ENCODE peak calls at places on chromosome 13, in four cellular contexts. I is tibial artery, U is uterus, Z is pancreas. F is an unnamed sample.

GRCh38 chr13:95156208-95156607 is 145.0 kb downstream of the ABCC4 start:
- DNase-seq in I (no peak), Z (no peak), U (no peak), F (no peak)

GRCh38 chr13:113584870-113585671 is 518 bp downstream of the TFDP1 start:
- DNase-seq in I (peak; percentile 16), U (no peak), Z (peak; percentile 15), F (no peak)

GRCh38 chr13:110339975-110340550 is 33.0 kb downstream of the COL4A2 start:
- DNase-seq in I (no peak), Z (no peak), U (no peak), F (no peak)

GRCh38 chr13:59568306-59568705 is 595.4 kb downstream of the DIAPH3 start:
- DNase-seq in Z (no peak), I (no peak), U (no peak), F (no peak)

GRCh38 chr13:112849500-112849899 is 119.5 kb upstream of the MCF2L start:
- DNase-seq in I (no peak), Z (no peak), U (peak; percentile 16), F (no peak)

GRCh38 chr13:28657784-28658538 is 969 bp upstream of the POMP start:
- DNase-seq in U (no peak), Z (no peak), I (no peak), F (no peak)

GRCh38 chr13:74444877-74445479 is 310.8 kb upstream of the KLF12 start:
- DNase-seq in U (no peak), Z (no peak), I (no peak), F (no peak)

GRCh38 chr13:45082964-45083363 is 37.3 kb upstream of the GTF2F2 start:
- DNase-seq in U (no peak), Z (no peak), I (no peak), F (no peak)

GRCh38 chr13:83883061-83883523 is 818 bp upstream of the SLITRK1 start:
- DNase-seq in Z (no peak), U (no peak), I (no peak), F (no peak)

GRCh38 chr13:28626266-28626665 is 32.7 kb upstream of the POMP start:
- DNase-seq in I (no peak), U (no peak), Z (no peak), F (no peak)

GRCh38 chr13:21079761-21080730 is 18.7 kb upstream of the LATS2 start:
- DNase-seq in I (peak; percentile 42), Z (no peak), U (no peak), F (no peak)

GRCh38 chr13:95354680-95355487 is 53.6 kb upstream of the ABCC4 start:
- DNase-seq in Z (peak; percentile 21), I (no peak), U (no peak), F (no peak)

GRCh38 chr13:110431851-110432294 is 124.8 kb downstream of the COL4A2 start:
- DNase-seq in Z (no peak), U (no peak), I (no peak), F (no peak)

GRCh38 chr13:73681779-73682178 is 452.4 kb downstream of the KLF12 start:
- DNase-seq in I (no peak), Z (no peak), U (no peak), F (no peak)

GRCh38 chr13:71218960-71219359 is 648.0 kb downstream of the DACH1 start:
- DNase-seq in U (no peak), Z (no peak), I (no peak), F (no peak)

GRCh38 chr13:110250258-110250891 is 56.6 kb downstream of the COL4A1 start:
- DNase-seq in U (peak; percentile 71), Z (no peak), I (peak; percentile 79), F (no peak)

GRCh38 chr13:26919311-26919710 is 158.7 kb upstream of the GPR12 start:
- DNase-seq in Z (no peak), U (no peak), I (no peak), F (no peak)

GRCh38 chr13:19836472-19836871 is 27.0 kb downstream of the ZMYM5 start:
- DNase-seq in U (no peak), Z (no peak), I (no peak), F (no peak)

GRCh38 chr13:113483504-113484287 is 6.8 kb downstream of the DCUN1D2 start:
- DNase-seq in U (no peak), Z (no peak), I (no peak), F (no peak)

GRCh38 chr13:76848596-76848995 is 37.6 kb downstream of the KCTD12 start:
- DNase-seq in I (peak; percentile 49), U (no peak), Z (no peak), F (no peak)

GRCh38 chr13:23671902-23672301 is 101.7 kb downstream of the TNFRSF19 start:
- DNase-seq in U (no peak), Z (no peak), I (no peak), F (no peak)

GRCh38 chr13:52706074-52706473 is 33.5 kb downstream of the CNMD start:
- DNase-seq in U (no peak), Z (no peak), I (no peak), F (no peak)

GRCh38 chr13:42333613-42334328 is 61.8 kb downstream of the AKAP11 start:
- DNase-seq in Z (no peak), I (no peak), U (no peak), F (no peak)

GRCh38 chr13:36084131-36084530 is 47.1 kb downstream of the DCLK1 start:
- DNase-seq in Z (no peak), I (no peak), U (no peak), F (no peak)

GRCh38 chr13:32443111-32443510 is 15.2 kb upstream of the N4BP2L1 start:
- DNase-seq in I (no peak), Z (no peak), U (no peak), F (peak; percentile 1)

GRCh38 chr13:26509491-26509890 is 48.0 kb upstream of the WASF3 start:
- DNase-seq in I (no peak), Z (no peak), U (no peak), F (no peak)

GRCh38 chr13:29548722-29549446 is 46.6 kb downstream of the SLC7A1 start:
- DNase-seq in Z (peak; percentile 58), U (no peak), I (no peak), F (no peak)

GRCh38 chr13:77574076-77574475 is 38.6 kb downstream of the SCEL start:
- DNase-seq in Z (no peak), U (no peak), I (no peak), F (no peak)

GRCh38 chr13:109698779-109699178 is 87.6 kb downstream of the IRS2 start:
- DNase-seq in Z (no peak), U (no peak), I (no peak), F (no peak)

DNA sequence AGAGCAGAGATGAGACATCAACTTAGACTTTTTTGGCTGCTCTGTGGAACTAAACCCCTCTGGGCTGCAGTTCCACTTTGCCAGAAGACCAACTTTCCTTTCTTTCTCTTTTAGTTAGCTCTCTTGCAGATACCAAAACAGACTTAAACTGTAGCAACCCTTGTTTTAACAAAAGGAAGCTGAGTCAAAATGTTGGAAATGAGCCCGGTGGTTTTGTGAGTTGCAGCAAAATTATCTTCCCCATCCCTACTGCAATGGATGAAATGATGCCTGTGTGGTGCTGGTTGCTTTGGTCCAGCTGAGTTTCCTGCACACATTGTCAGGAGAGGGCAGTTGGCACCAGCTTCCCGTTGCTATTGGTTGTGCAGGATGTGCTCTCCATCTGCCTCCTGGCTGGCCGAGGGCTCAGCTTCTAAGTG is 115.3 kb downstream of the LRCH1 start:
- DNase-seq in U (peak; percentile 74), I (peak; percentile 45), Z (no peak), F (no peak)
- H3K4me3 ChIP-seq in U (no peak overlapping the region), I (no peak overlapping the region), Z (no peak overlapping the region), F (peak overlapping the region; percentile 35)

DNA sequence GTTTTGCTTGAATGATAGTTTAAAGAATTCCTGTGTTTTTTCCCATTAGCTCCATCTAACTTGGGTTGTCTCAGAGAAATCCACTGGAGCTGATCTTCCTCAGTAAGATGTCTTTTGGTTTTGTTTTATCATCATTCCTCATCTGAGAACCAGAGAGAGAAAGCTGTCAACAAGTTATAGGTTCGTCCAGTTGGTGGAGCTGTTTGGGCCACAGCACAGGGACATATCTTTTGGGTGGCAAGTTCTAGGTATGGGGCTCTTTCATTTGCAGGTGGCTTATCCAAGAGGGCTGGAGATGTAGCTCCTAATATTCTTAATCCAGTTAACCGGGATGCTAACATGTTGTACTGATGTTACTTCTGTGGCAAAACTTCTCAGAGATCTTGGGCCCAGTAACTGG is 174.2 kb downstream of the KCNRG start:
- DNase-seq in I (no peak), Z (no peak), U (no peak), F (no peak)
- TF ChIP-seq CTCF in I (no peak), Z (no peak), U (no peak), F (no peak)

GRCh38 chr13:100088282-100088647 is 628 bp upstream of the PCCA start:
- DNase-seq in I (no peak), U (no peak), Z (no peak), F (no peak)
- H3K27ac ChIP-seq in I (peak overlapping the region; percentile 80), U (peak overlapping the region; percentile 54), Z (peak overlapping the region; percentile 70), F (peak overlapping the region; percentile 86)

DNA sequence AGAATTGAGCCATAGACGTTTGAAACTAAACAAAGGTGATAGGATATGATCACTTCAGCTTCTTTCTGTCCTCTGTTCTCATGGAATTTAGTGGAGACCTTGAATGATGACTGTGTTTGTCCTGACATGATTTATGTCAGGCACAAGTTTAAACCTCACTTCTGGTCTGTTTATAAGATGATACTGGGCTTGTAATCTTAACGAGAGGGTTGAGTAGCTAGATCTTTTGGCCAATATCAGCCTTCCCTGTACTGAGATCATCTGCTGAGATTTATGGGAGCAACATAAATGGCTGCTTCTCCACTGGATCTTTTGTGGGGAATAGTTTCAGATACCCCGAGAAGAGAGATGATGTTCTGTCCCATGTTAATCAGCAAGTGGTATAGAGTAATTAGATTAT is 121.8 kb upstream of the OBI1 start:
- DNase-seq in I (no peak), U (no peak), Z (no peak), F (no peak)
- H3K4me3 ChIP-seq in I (no peak overlapping the region), U (no peak overlapping the region), Z (no peak overlapping the region), F (no peak overlapping the region)

GRCh38 chr13:97629601-97630272 is 195.8 kb downstream of the RAP2A start:
- DNase-seq in Z (no peak), U (no peak), I (no peak), F (no peak)

GRCh38 chr13:97630725-97631124 is 196.8 kb downstream of the RAP2A start:
- DNase-seq in U (no peak), I (no peak), Z (no peak), F (no peak)

GRCh38 chr13:97627566-97627965 is 193.6 kb downstream of the RAP2A start:
- DNase-seq in Z (peak; percentile 15), U (peak; percentile 19), I (peak; percentile 62), F (no peak)

GRCh38 chr13:97631158-97631557 is 197.2 kb downstream of the RAP2A start:
- DNase-seq in U (no peak), Z (no peak), I (no peak), F (no peak)
- TF ChIP-seq CTCF in U (no peak), Z (no peak), I (no peak), F (no peak)

GRCh38 chr13:51643114-51643881 is 59.0 kb downstream of the WDFY2 start:
- DNase-seq in U (no peak), I (no peak), Z (no peak), F (no peak)
- H3K27ac ChIP-seq in U (no peak overlapping the region), I (no peak overlapping the region), Z (no peak overlapping the region), F (no peak overlapping the region)

DNA sequence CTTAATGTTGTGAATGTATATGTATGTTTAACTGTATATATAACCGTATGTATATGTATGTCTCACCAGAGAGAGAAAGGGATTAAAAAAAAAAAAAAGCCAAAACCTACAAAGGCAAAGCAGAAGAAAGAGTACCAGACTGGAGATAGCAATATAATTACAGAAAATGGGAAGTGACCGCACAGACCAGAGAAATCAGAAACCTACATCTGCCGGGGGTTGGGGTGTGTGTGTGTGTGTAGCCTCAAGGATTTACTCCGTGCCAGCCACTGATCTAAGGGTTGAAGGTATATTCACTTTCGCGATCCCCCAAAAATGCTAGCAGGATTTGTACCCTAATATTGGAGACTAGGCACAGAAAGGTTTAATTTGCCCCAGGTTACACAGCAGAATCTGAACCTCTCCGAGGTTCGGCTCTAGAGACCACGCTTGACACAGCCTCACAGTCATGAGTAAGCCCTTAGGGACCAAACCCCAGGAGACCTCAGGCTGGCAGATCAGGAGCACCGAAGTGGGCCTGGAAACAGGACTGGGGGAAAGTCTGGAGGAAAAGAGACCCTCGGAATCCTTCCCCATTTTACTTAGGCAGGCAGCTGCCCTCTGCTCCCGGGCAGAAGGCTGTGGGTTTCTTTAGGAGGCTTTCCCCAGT is 14.8 kb downstream of the ARL11 start:
- DNase-seq in Z (no peak), I (no peak), U (no peak), F (no peak)
- H3K4me3 ChIP-seq in Z (no peak overlapping the region), I (peak overlapping the region; percentile 4), U (no peak overlapping the region), F (no peak overlapping the region)